ENCODE peak calls at places on chromosomes 11 and 22, in seven cellular contexts. N, C, O, Z, T, I and B are unnamed samples.

GRCh38 chr11:122207505-122207904 is 91.5 kb upstream of the BLID start:
- DNase-seq in C (no peak), N (no peak), T (no peak), Z (peak; percentile 95), O (no peak), I (no peak), B (peak; percentile 64)

GRCh38 chr22:39349967-39350802 is at the start of gene SYNGR1:
- DNase-seq in Z (no peak), I (peak; percentile 62), N (peak; percentile 77), T (no peak), O (no peak), C (no peak), B (no peak)

GRCh38 chr11:79117488-79117887 is 323.3 kb downstream of the TENM4 start:
- DNase-seq in T (no peak), O (no peak), Z (no peak), C (no peak), N (no peak), I (no peak), B (no peak)

GRCh38 chr11:5722622-5723021 is 13.6 kb upstream of the OR56B1 start:
- DNase-seq in I (no peak), T (no peak), N (no peak), C (no peak), Z (no peak), O (no peak), B (no peak)

GRCh38 chr11:708511-708910 is 2.5 kb downstream of the EPS8L2 start:
- DNase-seq in T (no peak), O (no peak), Z (no peak), N (no peak), C (no peak), I (no peak), B (no peak)

GRCh38 chr11:44928807-44929206 is 21.9 kb downstream of the TP53I11 start:
- DNase-seq in N (peak; percentile 71), I (peak; percentile 57), C (no peak), T (no peak), Z (no peak), O (no peak), B (no peak)

GRCh38 chr22:45934659-45935341 is 42.2 kb downstream of the WNT7B start:
- DNase-seq in O (no peak), T (no peak), N (no peak), C (no peak), I (peak; percentile 5), Z (peak; percentile 46), B (peak; percentile 92)

GRCh38 chr11:68584097-68584496 is 100.2 kb upstream of the GAL start:
- DNase-seq in C (peak; percentile 13), I (peak; percentile 65), O (peak; percentile 52), T (no peak), N (peak; percentile 82), Z (peak; percentile 31), B (peak; percentile 38)

GRCh38 chr11:9144828-9145227 is 53.4 kb upstream of the SCUBE2 start:
- DNase-seq in I (no peak), O (no peak), N (no peak), T (no peak), C (no peak), Z (peak; percentile 52), B (no peak)

GRCh38 chr11:44559207-44559943 is 6.1 kb upstream of the CD82 start:
- DNase-seq in T (no peak), O (no peak), I (no peak), C (peak; percentile 66), N (peak; percentile 88), Z (no peak), B (no peak)

GRCh38 chr22:26502688-26503561 is 9.3 kb downstream of the TFIP11 start:
- DNase-seq in C (peak; percentile 26), N (peak; percentile 80), O (no peak), I (peak; percentile 67), T (no peak), Z (peak; percentile 67), B (peak; percentile 50)

GRCh38 chr11:77191823-77192495 is 63.9 kb downstream of the MYO7A start:
- DNase-seq in O (peak; percentile 80), C (peak; percentile 24), Z (peak; percentile 21), N (peak; percentile 89), I (peak; percentile 88), T (no peak), B (peak; percentile 54)

GRCh38 chr11:92865352-92865751 is 104.1 kb upstream of the MTNR1B start:
- DNase-seq in Z (no peak), O (no peak), I (no peak), C (no peak), N (no peak), T (no peak), B (peak; percentile 3)

GRCh38 chr11:107252429-107253161 is 205.0 kb downstream of the CWF19L2 start:
- DNase-seq in O (no peak), Z (no peak), T (no peak), I (no peak), C (no peak), N (no peak), B (no peak)

GRCh38 chr11:83220279-83220678 is 26.8 kb downstream of the ANKRD42 start:
- DNase-seq in I (no peak), C (no peak), O (no peak), Z (peak; percentile 4), N (peak; percentile 9), T (no peak), B (no peak)

GRCh38 chr11:115083129-115083823 is 404.9 kb downstream of the NXPE2 start:
- DNase-seq in I (no peak), N (no peak), T (no peak), C (no peak), Z (no peak), O (no peak), B (no peak)

GRCh38 chr22:38733329-38734202 is 22.2 kb downstream of the SUN2 start:
- DNase-seq in Z (peak; percentile 40), C (no peak), O (peak; percentile 76), I (peak; percentile 52), N (peak; percentile 70), T (peak; percentile 73), B (peak; percentile 32)

GRCh38 chr11:65987336-65987735 is 14.6 kb downstream of the EIF1AD start:
- DNase-seq in I (no peak), Z (no peak), N (no peak), C (no peak), O (no peak), T (no peak), B (no peak)
- TF ChIP-seq CTCF in I (no peak), Z (no peak), N (no peak), C (no peak), O (no peak), T (no peak), B (no peak)

GRCh38 chr22:17007852-17008731 is at the start of gene GAB4:
- DNase-seq in Z (no peak), T (no peak), O (no peak), C (no peak), I (no peak), N (no peak), B (no peak)
- H3K4me3 ChIP-seq in Z (no peak within 1 kb of the TSS), T (no peak within 1 kb of the TSS), O (no peak within 1 kb of the TSS), C (no peak within 1 kb of the TSS), I (no peak within 1 kb of the TSS), N (no peak within 1 kb of the TSS), B (no peak within 1 kb of the TSS)

GRCh38 chr11:2838091-2838490 is 47.5 kb downstream of the CDKN1C start:
- DNase-seq in O (no peak), N (no peak), T (no peak), I (no peak), Z (no peak), C (no peak), B (no peak)

GRCh38 chr11:2837651-2838050 is 47.9 kb downstream of the CDKN1C start:
- DNase-seq in I (no peak), N (no peak), O (no peak), Z (no peak), T (no peak), C (no peak), B (no peak)

GRCh38 chr11:2836335-2837095 is 49.1 kb downstream of the CDKN1C start:
- DNase-seq in C (no peak), N (no peak), Z (no peak), O (no peak), T (no peak), I (no peak), B (no peak)

GRCh38 chr11:2835768-2836150 is 49.8 kb downstream of the CDKN1C start:
- DNase-seq in C (no peak), N (no peak), I (no peak), O (no peak), T (no peak), Z (no peak), B (no peak)

DNA sequence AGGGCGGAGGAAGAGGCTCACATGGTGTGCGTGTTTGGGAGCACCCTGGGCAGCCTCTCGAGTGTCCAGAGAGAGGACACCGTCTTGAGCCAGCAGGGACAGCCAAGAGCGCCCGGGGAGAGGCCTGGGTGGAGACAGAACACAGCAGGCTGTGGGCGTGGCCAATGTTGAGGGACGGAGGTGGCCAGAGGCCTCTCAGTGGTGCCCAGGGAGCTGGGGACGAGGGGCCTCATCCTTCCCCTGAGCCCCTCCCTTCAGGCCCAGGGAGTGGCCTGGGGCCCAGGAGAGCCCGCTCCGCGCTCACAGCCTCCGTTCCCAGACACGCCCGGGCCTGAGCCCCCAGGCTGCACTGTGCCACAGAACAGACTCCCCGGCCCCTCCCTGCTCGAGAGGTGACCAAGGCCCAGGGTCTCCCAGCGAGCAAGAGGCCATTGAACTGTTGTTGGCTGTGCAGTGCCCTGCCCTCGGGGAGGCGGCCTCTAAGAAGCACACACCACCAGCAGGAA is 48.4 kb downstream of the CDKN1C start:
- DNase-seq in N (peak; percentile 87), Z (peak; percentile 25), C (no peak), I (peak; percentile 97), T (no peak), O (peak; percentile 64), B (no peak)
- TF ChIP-seq CTCF in N (peak; percentile 34), Z (peak; percentile 33), C (no peak), I (no peak), T (no peak), O (peak; percentile 5), B (no peak)

GRCh38 chr22:30324008-30324730 is 2.6 kb downstream of the TBC1D10A start:
- DNase-seq in I (no peak), N (no peak), O (peak; percentile 47), C (no peak), T (no peak), Z (no peak), B (peak; percentile 37)
- H3K4me3 ChIP-seq in I (no peak overlapping the region), N (no peak overlapping the region), O (peak overlapping the region; percentile 98), C (peak overlapping the region; percentile 67), T (peak overlapping the region; percentile 91), Z (peak overlapping the region; percentile 5), B (no peak overlapping the region)

GRCh38 chr22:32474635-32475427 is at the start of gene FBXO7:
- DNase-seq in T (peak; percentile 87), C (no peak), I (peak; percentile 97), Z (peak; percentile 95), O (peak; percentile 95), N (peak; percentile 98), B (peak; percentile 88)
- TF ChIP-seq CTCF in T (peak; percentile 45), C (no peak), I (peak; percentile 24), Z (peak; percentile 55), O (peak; percentile 46), N (peak; percentile 66), B (peak; percentile 24)